ENCODE peak calls at places on chromosomes 5 and 9, in seven cellular contexts. F is effector memory CD4-positive, alpha-beta T cell; P is C1 segment of cervical spinal cord; E is adipocyte; O is activated B cell treated with CpG ODN at 0.5 μM for 24 hours; D is fibroblast of lung; Y is NCI-H1105. R is an unnamed sample.

GRCh38 chr9:16815042-16815441 is 55.4 kb downstream of the BNC2 start:
- DNase-seq in D (no peak), F (no peak), O (no peak), P (no peak), E (no peak), Y (no peak), R (no peak)

GRCh38 chr5:74641014-74641777 is 668 bp upstream of the ENC1 start:
- DNase-seq in D (peak), Y (no peak), P (peak), O (peak), E (peak), F (no peak), R (no peak)

GRCh38 chr9:137417161-137418021 is 5.6 kb downstream of the EXD3 start:
- DNase-seq in E (no peak), Y (no peak), F (no peak), D (no peak), O (no peak), P (no peak), R (no peak)

GRCh38 chr5:160565376-160565775 is 143.7 kb downstream of the PTTG1 start:
- DNase-seq in O (no peak), F (no peak), E (no peak), P (no peak), D (no peak), Y (no peak), R (no peak)

GRCh38 chr5:160959804-160960203 is 107.8 kb upstream of the ATP10B start:
- DNase-seq in F (no peak), P (no peak), Y (no peak), D (peak), O (no peak), E (no peak), R (no peak)

GRCh38 chr9:92369075-92369474 is 35.3 kb downstream of the OGN start:
- DNase-seq in D (no peak), P (no peak), E (no peak), F (no peak), Y (no peak), O (no peak), R (no peak)

GRCh38 chr9:76905661-76905983 is 292 bp downstream of the PRUNE2 start:
- DNase-seq in Y (no peak), F (no peak), E (peak), D (peak), P (no peak), O (no peak), R (no peak)

GRCh38 chr5:132064738-132065331 is 4.4 kb downstream of the IL3 start:
- DNase-seq in P (peak), O (peak), Y (peak), D (peak), F (peak), E (peak), R (peak)

GRCh38 chr9:129231022-129231739 is 53.1 kb upstream of the IER5L start:
- DNase-seq in Y (no peak), P (no peak), O (no peak), F (no peak), D (no peak), E (no peak), R (no peak)

R was measured in GM18507.